ENCODE peak calls at places on chromosome 18, in eight cellular contexts. One of them, this sample, is unnamed.

GRCh38 chr18:28065031-28065792 is 111.7 kb downstream of the CDH2 start:
- DNase-seq in activated CD4-positive, alpha-beta T cell treated with anti-CD3 and anti-CD28 coated beads, Interleukin-2, amount 50 U/mL, for 24 hours: no peak
- DNase-seq in fibroblast of pulmonary artery: peak
- DNase-seq in GM23248: peak
- DNase-seq in Caki2: peak
- DNase-seq in EH: peak
- DNase-seq in GM03348: peak
- DNase-seq in HFFc6: peak
- DNase-seq in this sample: no peak

GRCh38 chr18:48105317-48105716 is 174.9 kb upstream of the SMAD2 start:
- DNase-seq in GM23248: no peak
- DNase-seq in fibroblast of pulmonary artery: no peak
- DNase-seq in HFFc6: no peak
- DNase-seq in GM03348: no peak
- DNase-seq in activated CD4-positive, alpha-beta T cell treated with anti-CD3 and anti-CD28 coated beads, Interleukin-2, amount 50 U/mL, for 24 hours: no peak
- DNase-seq in EH: no peak
- DNase-seq in Caki2: no peak
- DNase-seq in this sample: no peak

GRCh38 chr18:26403451-26403850 is 144.9 kb downstream of the KCTD1 start:
- DNase-seq in HFFc6: no peak
- DNase-seq in Caki2: no peak
- DNase-seq in fibroblast of pulmonary artery: no peak
- DNase-seq in GM23248: no peak
- DNase-seq in activated CD4-positive, alpha-beta T cell treated with anti-CD3 and anti-CD28 coated beads, Interleukin-2, amount 50 U/mL, for 24 hours: no peak
- DNase-seq in EH: no peak
- DNase-seq in GM03348: no peak
- DNase-seq in this sample: no peak

GRCh38 chr18:12307871-12308385 is at the start of gene TUBB6:
- DNase-seq in fibroblast of pulmonary artery: peak
- DNase-seq in Caki2: no peak
- DNase-seq in activated CD4-positive, alpha-beta T cell treated with anti-CD3 and anti-CD28 coated beads, Interleukin-2, amount 50 U/mL, for 24 hours: no peak
- DNase-seq in EH: peak
- DNase-seq in GM03348: peak
- DNase-seq in GM23248: peak
- DNase-seq in HFFc6: peak
- DNase-seq in this sample: peak

GRCh38 chr18:48387300-48387699 is 21.9 kb downstream of the ZBTB7C start:
- DNase-seq in HFFc6: no peak
- DNase-seq in EH: no peak
- DNase-seq in fibroblast of pulmonary artery: no peak
- DNase-seq in GM23248: no peak
- DNase-seq in Caki2: no peak
- DNase-seq in activated CD4-positive, alpha-beta T cell treated with anti-CD3 and anti-CD28 coated beads, Interleukin-2, amount 50 U/mL, for 24 hours: no peak
- DNase-seq in GM03348: no peak
- DNase-seq in this sample: no peak

GRCh38 chr18:25661836-25662235 is 309.9 kb upstream of the ZNF521 start:
- DNase-seq in Caki2: no peak
- DNase-seq in GM03348: no peak
- DNase-seq in HFFc6: no peak
- DNase-seq in fibroblast of pulmonary artery: no peak
- DNase-seq in activated CD4-positive, alpha-beta T cell treated with anti-CD3 and anti-CD28 coated beads, Interleukin-2, amount 50 U/mL, for 24 hours: no peak
- DNase-seq in GM23248: no peak
- DNase-seq in EH: peak
- DNase-seq in this sample: no peak

GRCh38 chr18:58028109-58028784 is 15.8 kb upstream of the NEDD4L start:
- DNase-seq in GM03348: no peak
- DNase-seq in fibroblast of pulmonary artery: no peak
- DNase-seq in HFFc6: no peak
- DNase-seq in EH: no peak
- DNase-seq in Caki2: no peak
- DNase-seq in GM23248: no peak
- DNase-seq in activated CD4-positive, alpha-beta T cell treated with anti-CD3 and anti-CD28 coated beads, Interleukin-2, amount 50 U/mL, for 24 hours: no peak
- DNase-seq in this sample: no peak

GRCh38 chr18:31685097-31686082 is 1.0 kb upstream of the B4GALT6 start:
- DNase-seq in GM03348: peak
- DNase-seq in GM23248: peak
- DNase-seq in HFFc6: no peak
- DNase-seq in EH: peak
- DNase-seq in fibroblast of pulmonary artery: peak
- DNase-seq in activated CD4-positive, alpha-beta T cell treated with anti-CD3 and anti-CD28 coated beads, Interleukin-2, amount 50 U/mL, for 24 hours: peak
- DNase-seq in Caki2: peak
- DNase-seq in this sample: peak

GRCh38 chr18:74549591-74550104 is 15.3 kb downstream of the CNDP1 start:
- DNase-seq in Caki2: no peak
- DNase-seq in GM03348: no peak
- DNase-seq in fibroblast of pulmonary artery: no peak
- DNase-seq in EH: no peak
- DNase-seq in GM23248: no peak
- DNase-seq in HFFc6: no peak
- DNase-seq in activated CD4-positive, alpha-beta T cell treated with anti-CD3 and anti-CD28 coated beads, Interleukin-2, amount 50 U/mL, for 24 hours: no peak
- DNase-seq in this sample: no peak

GRCh38 chr18:9433616-9434239 is 41.6 kb upstream of the RALBP1 start:
- DNase-seq in HFFc6: no peak
- DNase-seq in Caki2: no peak
- DNase-seq in activated CD4-positive, alpha-beta T cell treated with anti-CD3 and anti-CD28 coated beads, Interleukin-2, amount 50 U/mL, for 24 hours: no peak
- DNase-seq in GM23248: no peak
- DNase-seq in GM03348: no peak
- DNase-seq in EH: peak
- DNase-seq in fibroblast of pulmonary artery: no peak
- DNase-seq in this sample: no peak

GRCh38 chr18:57802166-57802868 is 798 bp downstream of the ATP8B1 start:
- DNase-seq in activated CD4-positive, alpha-beta T cell treated with anti-CD3 and anti-CD28 coated beads, Interleukin-2, amount 50 U/mL, for 24 hours: no peak
- DNase-seq in GM03348: no peak
- DNase-seq in EH: no peak
- DNase-seq in HFFc6: no peak
- DNase-seq in fibroblast of pulmonary artery: no peak
- DNase-seq in GM23248: no peak
- DNase-seq in Caki2: no peak
- DNase-seq in this sample: no peak

GRCh38 chr18:55264108-55264507 is 304.8 kb upstream of the CCDC68 start:
- DNase-seq in HFFc6: no peak
- DNase-seq in EH: no peak
- DNase-seq in GM23248: no peak
- DNase-seq in GM03348: no peak
- DNase-seq in Caki2: no peak
- DNase-seq in activated CD4-positive, alpha-beta T cell treated with anti-CD3 and anti-CD28 coated beads, Interleukin-2, amount 50 U/mL, for 24 hours: no peak
- DNase-seq in fibroblast of pulmonary artery: peak
- DNase-seq in this sample: no peak

GRCh38 chr18:48391863-48392262 is 17.3 kb downstream of the ZBTB7C start:
- DNase-seq in HFFc6: no peak
- DNase-seq in activated CD4-positive, alpha-beta T cell treated with anti-CD3 and anti-CD28 coated beads, Interleukin-2, amount 50 U/mL, for 24 hours: no peak
- DNase-seq in fibroblast of pulmonary artery: no peak
- DNase-seq in EH: no peak
- DNase-seq in GM23248: no peak
- DNase-seq in GM03348: no peak
- DNase-seq in Caki2: no peak
- DNase-seq in this sample: no peak

GRCh38 chr18:78876868-78877267 is 102.8 kb upstream of the SALL3 start:
- DNase-seq in activated CD4-positive, alpha-beta T cell treated with anti-CD3 and anti-CD28 coated beads, Interleukin-2, amount 50 U/mL, for 24 hours: no peak
- DNase-seq in EH: no peak
- DNase-seq in GM23248: no peak
- DNase-seq in GM03348: no peak
- DNase-seq in Caki2: no peak
- DNase-seq in fibroblast of pulmonary artery: no peak
- DNase-seq in HFFc6: no peak
- DNase-seq in this sample: no peak

GRCh38 chr18:79567481-79568147 is 112.0 kb upstream of the CTDP1 start:
- DNase-seq in fibroblast of pulmonary artery: peak
- DNase-seq in GM03348: peak
- DNase-seq in HFFc6: peak
- DNase-seq in EH: peak
- DNase-seq in GM23248: peak
- DNase-seq in Caki2: no peak
- DNase-seq in activated CD4-positive, alpha-beta T cell treated with anti-CD3 and anti-CD28 coated beads, Interleukin-2, amount 50 U/mL, for 24 hours: no peak
- DNase-seq in this sample: no peak

GRCh38 chr18:48068916-48069445 is 138.5 kb upstream of the SMAD2 start:
- DNase-seq in Caki2: no peak
- DNase-seq in GM23248: no peak
- DNase-seq in EH: no peak
- DNase-seq in GM03348: no peak
- DNase-seq in HFFc6: no peak
- DNase-seq in activated CD4-positive, alpha-beta T cell treated with anti-CD3 and anti-CD28 coated beads, Interleukin-2, amount 50 U/mL, for 24 hours: no peak
- DNase-seq in fibroblast of pulmonary artery: no peak
- DNase-seq in this sample: no peak

GRCh38 chr18:44510376-44510775 is 170.3 kb upstream of the SETBP1 start:
- DNase-seq in fibroblast of pulmonary artery: peak
- DNase-seq in EH: no peak
- DNase-seq in GM23248: no peak
- DNase-seq in activated CD4-positive, alpha-beta T cell treated with anti-CD3 and anti-CD28 coated beads, Interleukin-2, amount 50 U/mL, for 24 hours: no peak
- DNase-seq in GM03348: no peak
- DNase-seq in Caki2: no peak
- DNase-seq in HFFc6: no peak
- DNase-seq in this sample: no peak

GRCh38 chr18:62875320-62875719 is 160.0 kb downstream of the PHLPP1 start:
- DNase-seq in fibroblast of pulmonary artery: no peak
- DNase-seq in EH: no peak
- DNase-seq in GM23248: no peak
- DNase-seq in activated CD4-positive, alpha-beta T cell treated with anti-CD3 and anti-CD28 coated beads, Interleukin-2, amount 50 U/mL, for 24 hours: no peak
- DNase-seq in HFFc6: no peak
- DNase-seq in GM03348: no peak
- DNase-seq in Caki2: no peak
- DNase-seq in this sample: no peak

GRCh38 chr18:21735452-21736015 is 5.1 kb upstream of the MIB1 start:
- DNase-seq in GM23248: no peak
- DNase-seq in Caki2: no peak
- DNase-seq in activated CD4-positive, alpha-beta T cell treated with anti-CD3 and anti-CD28 coated beads, Interleukin-2, amount 50 U/mL, for 24 hours: no peak
- DNase-seq in GM03348: no peak
- DNase-seq in fibroblast of pulmonary artery: peak
- DNase-seq in EH: peak
- DNase-seq in HFFc6: peak
- DNase-seq in this sample: no peak

GRCh38 chr18:55314615-55315237 is 273.3 kb downstream of the TCF4 start:
- DNase-seq in HFFc6: no peak
- DNase-seq in GM03348: no peak
- DNase-seq in EH: no peak
- DNase-seq in GM23248: no peak
- DNase-seq in activated CD4-positive, alpha-beta T cell treated with anti-CD3 and anti-CD28 coated beads, Interleukin-2, amount 50 U/mL, for 24 hours: no peak
- DNase-seq in fibroblast of pulmonary artery: no peak
- DNase-seq in Caki2: no peak
- DNase-seq in this sample: no peak

GRCh38 chr18:35376393-35376741 is 770 bp downstream of the ZNF396 start:
- DNase-seq in HFFc6: no peak
- DNase-seq in GM23248: no peak
- DNase-seq in GM03348: no peak
- DNase-seq in EH: no peak
- DNase-seq in activated CD4-positive, alpha-beta T cell treated with anti-CD3 and anti-CD28 coated beads, Interleukin-2, amount 50 U/mL, for 24 hours: no peak
- DNase-seq in fibroblast of pulmonary artery: no peak
- DNase-seq in Caki2: no peak
- DNase-seq in this sample: peak

GRCh38 chr18:3135536-3135935 is 84.2 kb downstream of the MYOM1 start:
- DNase-seq in EH: no peak
- DNase-seq in GM23248: no peak
- DNase-seq in activated CD4-positive, alpha-beta T cell treated with anti-CD3 and anti-CD28 coated beads, Interleukin-2, amount 50 U/mL, for 24 hours: no peak
- DNase-seq in HFFc6: no peak
- DNase-seq in fibroblast of pulmonary artery: no peak
- DNase-seq in Caki2: no peak
- DNase-seq in GM03348: no peak
- DNase-seq in this sample: no peak

GRCh38 chr18:28637897-28638296 is 461.0 kb upstream of the CDH2 start:
- DNase-seq in activated CD4-positive, alpha-beta T cell treated with anti-CD3 and anti-CD28 coated beads, Interleukin-2, amount 50 U/mL, for 24 hours: no peak
- DNase-seq in fibroblast of pulmonary artery: peak
- DNase-seq in GM23248: no peak
- DNase-seq in GM03348: no peak
- DNase-seq in HFFc6: no peak
- DNase-seq in Caki2: no peak
- DNase-seq in EH: no peak
- DNase-seq in this sample: no peak

GRCh38 chr18:11761553-11761952 is 72.5 kb downstream of the GNAL start:
- DNase-seq in activated CD4-positive, alpha-beta T cell treated with anti-CD3 and anti-CD28 coated beads, Interleukin-2, amount 50 U/mL, for 24 hours: no peak
- DNase-seq in Caki2: no peak
- DNase-seq in EH: no peak
- DNase-seq in GM03348: no peak
- DNase-seq in HFFc6: no peak
- DNase-seq in fibroblast of pulmonary artery: no peak
- DNase-seq in GM23248: no peak
- DNase-seq in this sample: no peak

GRCh38 chr18:64409511-64409910 is 260.6 kb upstream of the LINC00305 start:
- DNase-seq in HFFc6: no peak
- DNase-seq in GM23248: peak
- DNase-seq in Caki2: no peak
- DNase-seq in GM03348: no peak
- DNase-seq in fibroblast of pulmonary artery: peak
- DNase-seq in activated CD4-positive, alpha-beta T cell treated with anti-CD3 and anti-CD28 coated beads, Interleukin-2, amount 50 U/mL, for 24 hours: no peak
- DNase-seq in EH: no peak
- DNase-seq in this sample: no peak

GRCh38 chr18:11689972-11690570 is 1.0 kb downstream of the GNAL start:
- DNase-seq in HFFc6: peak
- DNase-seq in GM03348: no peak
- DNase-seq in GM23248: peak
- DNase-seq in Caki2: peak
- DNase-seq in fibroblast of pulmonary artery: no peak
- DNase-seq in EH: no peak
- DNase-seq in activated CD4-positive, alpha-beta T cell treated with anti-CD3 and anti-CD28 coated beads, Interleukin-2, amount 50 U/mL, for 24 hours: no peak
- DNase-seq in this sample: no peak

GRCh38 chr18:7038330-7038846 is 79.2 kb downstream of the LAMA1 start:
- DNase-seq in EH: peak
- DNase-seq in GM23248: peak
- DNase-seq in GM03348: peak
- DNase-seq in fibroblast of pulmonary artery: peak
- DNase-seq in HFFc6: peak
- DNase-seq in Caki2: peak
- DNase-seq in activated CD4-positive, alpha-beta T cell treated with anti-CD3 and anti-CD28 coated beads, Interleukin-2, amount 50 U/mL, for 24 hours: no peak
- DNase-seq in this sample: no peak